ENCODE peak calls at places on chromosomes 6 and 20, in four cellular contexts. One of them, this sample, is unnamed. For H3K36me3, the result is how much of the 10 kb centered on the place peaks cover.

GRCh38 chr6:136725124-136725523 is 67.2 kb downstream of the MAP3K5 start:
- DNase-seq in aorta: no peak
- DNase-seq in mesendoderm: no peak
- DNase-seq in fibroblast of lung: no peak
- DNase-seq in this sample: no peak

GRCh38 chr6:109453156-109453555 is 2.4 kb downstream of the MICAL1 start:
- DNase-seq in aorta: no peak
- DNase-seq in mesendoderm: no peak
- DNase-seq in fibroblast of lung: no peak
- DNase-seq in this sample: no peak

GRCh38 chr6:6407061-6407723 is 86.7 kb upstream of the F13A1 start:
- DNase-seq in aorta: no peak
- DNase-seq in mesendoderm: no peak
- DNase-seq in fibroblast of lung: no peak
- DNase-seq in this sample: no peak

GRCh38 chr6:4319992-4320683 is 184.8 kb upstream of the ECI2 start:
- DNase-seq in aorta: no peak
- DNase-seq in mesendoderm: peak
- DNase-seq in fibroblast of lung: peak
- DNase-seq in this sample: no peak

GRCh38 chr20:60222497-60222896 is 264.3 kb downstream of the CDH26 start:
- DNase-seq in aorta: no peak
- DNase-seq in mesendoderm: no peak
- DNase-seq in fibroblast of lung: no peak
- DNase-seq in this sample: no peak

GRCh38 chr20:59835057-59835447 is 98.4 kb downstream of the SYCP2 start:
- DNase-seq in aorta: no peak
- DNase-seq in mesendoderm: no peak
- DNase-seq in fibroblast of lung: peak
- DNase-seq in this sample: no peak

GRCh38 chr6:3205913-3206312 is 21.5 kb downstream of the TUBB2B start:
- DNase-seq in aorta: no peak
- DNase-seq in mesendoderm: no peak
- DNase-seq in fibroblast of lung: peak
- DNase-seq in this sample: no peak

GRCh38 chr20:8043687-8044278 is 24.2 kb upstream of the TMX4 start:
- DNase-seq in aorta: no peak
- DNase-seq in mesendoderm: peak
- DNase-seq in fibroblast of lung: peak
- DNase-seq in this sample: no peak

GRCh38 chr6:56370591-56371198 is 123.3 kb upstream of the COL21A1 start:
- DNase-seq in aorta: no peak
- DNase-seq in mesendoderm: no peak
- DNase-seq in fibroblast of lung: peak
- DNase-seq in this sample: no peak

GRCh38 chr20:52150440-52151258 is 40.9 kb downstream of the ZFP64 start:
- DNase-seq in aorta: no peak
- DNase-seq in mesendoderm: peak
- DNase-seq in fibroblast of lung: peak
- DNase-seq in this sample: no peak

GRCh38 chr20:17935186-17935585 is 33.4 kb downstream of the SNX5 start:
- DNase-seq in aorta: no peak
- DNase-seq in mesendoderm: no peak
- DNase-seq in fibroblast of lung: peak
- DNase-seq in this sample: no peak

GRCh38 chr20:17934141-17934862 is 34.3 kb downstream of the SNX5 start:
- DNase-seq in aorta: no peak
- DNase-seq in mesendoderm: no peak
- DNase-seq in fibroblast of lung: peak
- DNase-seq in this sample: no peak

GRCh38 chr20:17931513-17931912 is 37.1 kb downstream of the SNX5 start:
- DNase-seq in aorta: no peak
- DNase-seq in mesendoderm: no peak
- DNase-seq in fibroblast of lung: no peak
- DNase-seq in this sample: no peak

GRCh38 chr20:17935761-17936160 is 32.8 kb downstream of the SNX5 start:
- DNase-seq in aorta: no peak
- DNase-seq in mesendoderm: no peak
- DNase-seq in fibroblast of lung: no peak
- DNase-seq in this sample: no peak

DNA sequence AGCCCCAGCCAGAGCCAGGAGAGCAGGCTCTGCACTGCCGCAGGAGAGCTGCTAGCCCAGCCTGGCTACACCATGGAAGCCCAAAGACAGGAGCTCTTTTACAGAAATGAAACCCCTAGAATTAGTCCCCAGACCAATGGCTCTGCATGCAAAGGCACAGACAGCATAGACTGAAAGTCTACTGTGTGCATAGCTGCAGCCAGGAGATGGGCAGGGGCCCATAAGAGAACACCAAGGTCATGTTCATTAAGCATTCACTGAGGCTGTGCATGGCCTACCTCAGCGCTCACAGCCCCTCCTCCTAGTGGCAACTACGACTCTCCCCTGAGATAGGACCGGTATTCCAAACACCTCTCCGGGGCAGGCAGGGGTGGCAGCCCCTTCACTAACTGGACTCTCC is 34.9 kb downstream of the SNX5 start:
- DNase-seq in aorta: no peak
- DNase-seq in mesendoderm: no peak
- DNase-seq in fibroblast of lung: no peak
- DNase-seq in this sample: no peak
- H3K27ac ChIP-seq in aorta: no peak
- H3K27ac ChIP-seq in mesendoderm: no peak
- H3K27ac ChIP-seq in fibroblast of lung: no peak
- H3K27ac ChIP-seq in this sample: no peak

DNA sequence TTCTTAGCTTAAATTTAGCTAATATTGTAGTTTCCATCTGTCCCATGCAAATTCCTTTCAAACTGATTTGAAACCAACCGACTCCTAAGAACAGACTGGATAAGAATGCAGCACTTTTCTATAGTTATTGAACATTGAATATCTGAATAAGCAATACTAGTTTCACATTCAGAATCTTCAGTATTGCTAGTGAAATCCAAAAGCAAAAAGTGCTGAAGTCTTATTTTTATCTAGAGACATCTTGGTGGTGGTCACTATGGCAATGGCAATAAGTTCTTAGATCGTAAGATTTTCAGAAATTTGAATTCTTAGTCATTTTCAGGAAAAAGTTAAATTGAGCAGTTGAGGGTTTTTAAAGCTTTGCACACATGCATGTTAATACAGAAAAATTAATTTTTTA is 2.7 kb downstream of the TFB1M start:
- DNase-seq in aorta: no peak
- DNase-seq in mesendoderm: no peak
- DNase-seq in fibroblast of lung: no peak
- DNase-seq in this sample: no peak
- H3K36me3 ChIP-seq in aorta: under half
- H3K36me3 ChIP-seq in mesendoderm: under half
- H3K36me3 ChIP-seq in fibroblast of lung: under half
- H3K36me3 ChIP-seq in this sample: under half

GRCh38 chr6:147207351-147207750 is 3.1 kb downstream of the STXBP5 start:
- DNase-seq in aorta: no peak
- DNase-seq in mesendoderm: no peak
- DNase-seq in fibroblast of lung: no peak
- DNase-seq in this sample: no peak
- H3K4me3 ChIP-seq in aorta: peak
- H3K4me3 ChIP-seq in mesendoderm: no peak
- H3K4me3 ChIP-seq in fibroblast of lung: peak
- H3K4me3 ChIP-seq in this sample: no peak

GRCh38 chr20:46087161-46087560 is 2.6 kb downstream of the NCOA5 start:
- DNase-seq in aorta: no peak
- DNase-seq in mesendoderm: no peak
- DNase-seq in fibroblast of lung: peak
- DNase-seq in this sample: no peak
- H3K27ac ChIP-seq in aorta: no peak
- H3K27ac ChIP-seq in mesendoderm: no peak
- H3K27ac ChIP-seq in fibroblast of lung: no peak
- H3K27ac ChIP-seq in this sample: no peak

GRCh38 chr20:34369265-34369664 is 6.2 kb downstream of the ITCH start:
- DNase-seq in aorta: no peak
- DNase-seq in mesendoderm: peak
- DNase-seq in fibroblast of lung: no peak
- DNase-seq in this sample: no peak
- H3K36me3 ChIP-seq in aorta: under half
- H3K36me3 ChIP-seq in mesendoderm: under half
- H3K36me3 ChIP-seq in fibroblast of lung: under half
- H3K36me3 ChIP-seq in this sample: under half

DNA sequence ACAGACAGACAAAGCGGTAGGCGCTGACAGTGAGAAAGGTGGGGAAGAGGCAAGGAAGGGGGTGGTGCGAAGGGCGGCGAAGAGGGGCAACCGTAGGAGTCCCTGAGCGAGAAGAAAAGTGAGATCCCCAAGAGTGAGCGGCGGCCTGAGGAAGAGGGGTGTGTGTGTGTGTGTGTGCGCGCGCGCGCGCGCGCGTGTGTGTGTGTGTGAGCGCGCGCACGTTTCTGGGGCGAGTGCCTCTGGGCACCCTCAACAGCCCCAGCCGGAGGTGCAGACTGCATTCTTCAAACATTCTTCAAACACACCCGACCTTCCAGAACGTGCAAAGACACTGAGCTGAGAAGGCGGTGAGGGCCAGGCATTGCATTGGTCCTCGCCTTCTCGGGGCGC is 76.2 kb upstream of the FOXP4 start:
- DNase-seq in aorta: no peak
- DNase-seq in mesendoderm: peak
- DNase-seq in fibroblast of lung: peak
- DNase-seq in this sample: no peak
- H3K4me3 ChIP-seq in aorta: no peak
- H3K4me3 ChIP-seq in mesendoderm: peak
- H3K4me3 ChIP-seq in fibroblast of lung: no peak
- H3K4me3 ChIP-seq in this sample: peak